ENCODE peak calls at places on chromosomes 13 and 19, in four cellular contexts. K, U, V and D are unnamed samples.

GRCh38 chr13:38763446-38764381 is 76.8 kb downstream of the FREM2 start:
- DNase-seq in V (no peak), U (peak), K (peak), D (peak)

GRCh38 chr13:57624565-57625435 is 6.7 kb upstream of the PCDH17 start:
- DNase-seq in V (no peak), U (peak), K (peak), D (peak)

GRCh38 chr13:26202365-26202972 is 19.6 kb downstream of the RNF6 start:
- DNase-seq in V (no peak), U (peak), K (peak), D (no peak)

GRCh38 chr13:35866801-35867200 is 264.4 kb downstream of the DCLK1 start:
- DNase-seq in K (no peak), U (peak), V (no peak), D (no peak)

GRCh38 chr19:49913720-49914119 is 15.3 kb upstream of the ATF5 start:
- DNase-seq in U (no peak), K (no peak), V (no peak), D (no peak)

GRCh38 chr19:50535672-50536071 is 22.0 kb upstream of the ASPDH start:
- DNase-seq in K (no peak), V (no peak), U (no peak), D (no peak)

GRCh38 chr13:40315416-40316064 is 350.9 kb downstream of the FOXO1 start:
- DNase-seq in U (peak), V (peak), K (peak), D (peak)

GRCh38 chr19:1860133-1860775 is 3.1 kb downstream of the KLF16 start:
- DNase-seq in V (peak), K (peak), U (peak), D (peak)

GRCh38 chr13:23378009-23378632 is 55.4 kb downstream of the SACS start:
- DNase-seq in K (peak), U (peak), V (no peak), D (peak)

GRCh38 chr19:32595491-32595890 is 14.5 kb downstream of the PDCD5 start:
- DNase-seq in V (no peak), U (no peak), K (no peak), D (no peak)

GRCh38 chr19:18126097-18126496 is 26.9 kb upstream of the PIK3R2 start:
- DNase-seq in U (no peak), V (no peak), K (no peak), D (no peak)

GRCh38 chr19:32808236-32808635 is 61.3 kb downstream of the SLC7A9 start:
- DNase-seq in U (no peak), V (no peak), K (no peak), D (no peak)

GRCh38 chr13:104810242-104810641 is 1725.2 kb downstream of the EFNB2 start:
- DNase-seq in U (no peak), K (no peak), V (no peak), D (peak)

GRCh38 chr19:14814982-14815381 is 20.0 kb downstream of the OR7A5 start:
- DNase-seq in V (no peak), K (no peak), U (no peak), D (no peak)

GRCh38 chr19:4338441-4339350 is at the start of gene STAP2:
- DNase-seq in U (no peak), K (no peak), V (no peak), D (peak)

GRCh38 chr19:38303517-38304351 is at the start of gene C19orf33:
- DNase-seq in V (no peak), K (peak), U (no peak), D (no peak)
- H3K4me3 ChIP-seq in V (no peak), K (no peak), U (no peak), D (no peak)

GRCh38 chr13:21079761-21080730 is 18.7 kb upstream of the LATS2 start:
- DNase-seq in U (peak), K (peak), V (no peak), D (no peak)
- H3K4me3 ChIP-seq in U (peak), K (peak), V (no peak), D (no peak)

DNA sequence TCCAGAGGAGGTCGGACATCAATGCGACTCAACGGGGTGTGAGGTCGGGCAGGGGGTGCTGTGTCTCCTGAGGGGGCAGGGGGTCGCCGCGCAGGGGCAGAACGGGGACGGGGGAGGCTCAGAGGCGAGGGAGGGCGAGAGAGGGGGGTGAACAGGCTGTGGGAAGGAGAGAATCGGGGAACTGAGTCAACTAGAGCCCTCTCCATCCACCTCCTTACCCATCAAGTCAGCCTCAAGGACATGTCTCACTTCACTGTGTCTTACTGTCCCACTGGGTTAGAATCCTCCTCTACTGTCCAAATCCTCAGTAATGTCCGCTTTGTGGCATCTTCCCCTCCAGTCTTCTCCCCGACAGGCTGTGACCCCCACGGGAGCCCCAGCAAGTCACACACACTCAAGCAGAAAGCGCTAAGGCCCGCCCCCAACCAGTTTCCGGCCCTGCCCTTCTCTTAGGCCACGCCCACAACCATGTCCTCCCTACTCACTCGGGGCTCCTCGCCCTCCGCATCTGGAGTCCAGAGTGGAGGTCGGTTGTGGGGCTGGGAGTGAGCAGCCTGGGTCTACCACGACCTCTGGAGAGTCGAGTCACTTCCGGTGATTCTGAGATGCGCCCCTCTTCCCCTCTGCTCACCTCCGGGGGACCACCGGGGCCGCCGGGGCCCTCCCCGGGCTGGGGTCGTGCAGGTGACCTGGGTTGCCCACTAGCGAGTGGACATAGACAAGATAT is 9.3 kb downstream of the PLEKHA4 start:
- DNase-seq in U (no peak), K (no peak), V (peak), D (peak)
- H3K4me3 ChIP-seq in U (no peak), K (no peak), V (peak), D (peak)

GRCh38 chr19:23415034-23415433 is 19.8 kb upstream of the ZNF91 start:
- DNase-seq in V (no peak), U (no peak), K (no peak), D (no peak)
- H3K4me3 ChIP-seq in V (peak), U (peak), K (peak), D (no peak)

GRCh38 chr19:41325947-41326706 is 16.2 kb downstream of the CCDC97 start:
- DNase-seq in U (peak), K (peak), V (no peak), D (peak)

GRCh38 chr19:41324231-41324702 is 14.3 kb downstream of the CCDC97 start:
- DNase-seq in U (no peak), V (no peak), K (no peak), D (no peak)

GRCh38 chr19:41324921-41325639 is 15.1 kb downstream of the CCDC97 start:
- DNase-seq in V (no peak), K (peak), U (peak), D (no peak)

GRCh38 chr19:41327076-41327475 is 17.1 kb downstream of the CCDC97 start:
- DNase-seq in V (no peak), K (no peak), U (no peak), D (peak)

DNA sequence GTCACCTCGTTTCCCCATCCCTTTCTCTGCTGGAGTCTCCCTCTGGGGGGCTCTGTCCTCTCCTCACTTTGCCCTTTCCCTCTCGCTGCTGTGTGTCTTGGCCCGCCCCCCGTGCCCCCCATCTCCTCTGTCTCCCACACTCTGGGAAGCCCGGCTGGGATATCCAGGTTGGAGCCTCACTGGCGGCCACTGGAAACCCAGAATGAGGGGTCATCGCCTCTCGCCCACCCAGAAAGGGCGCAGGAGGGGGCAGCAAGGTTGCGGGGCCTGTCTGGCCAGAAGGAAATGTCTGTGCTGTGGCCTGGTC is 15.6 kb downstream of the CCDC97 start:
- DNase-seq in K (no peak), U (no peak), V (no peak), D (no peak)
- H3K4me3 ChIP-seq in K (peak), U (peak), V (no peak), D (no peak)

GRCh38 chr19:19366691-19367396 is 38.6 kb upstream of the GATAD2A start:
- DNase-seq in U (peak), K (peak), V (peak), D (peak)
- H3K4me3 ChIP-seq in U (no peak), K (no peak), V (peak), D (no peak)

GRCh38 chr19:34654796-34655195 is 22.2 kb downstream of the SCGB2B2 start:
- DNase-seq in U (no peak), K (no peak), V (no peak), D (no peak)

GRCh38 chr19:34655651-34656050 is 21.3 kb downstream of the SCGB2B2 start:
- DNase-seq in V (no peak), K (no peak), U (no peak), D (no peak)

GRCh38 chr19:34649886-34650543 is 26.9 kb downstream of the SCGB2B2 start:
- DNase-seq in U (no peak), V (no peak), K (no peak), D (no peak)

DNA sequence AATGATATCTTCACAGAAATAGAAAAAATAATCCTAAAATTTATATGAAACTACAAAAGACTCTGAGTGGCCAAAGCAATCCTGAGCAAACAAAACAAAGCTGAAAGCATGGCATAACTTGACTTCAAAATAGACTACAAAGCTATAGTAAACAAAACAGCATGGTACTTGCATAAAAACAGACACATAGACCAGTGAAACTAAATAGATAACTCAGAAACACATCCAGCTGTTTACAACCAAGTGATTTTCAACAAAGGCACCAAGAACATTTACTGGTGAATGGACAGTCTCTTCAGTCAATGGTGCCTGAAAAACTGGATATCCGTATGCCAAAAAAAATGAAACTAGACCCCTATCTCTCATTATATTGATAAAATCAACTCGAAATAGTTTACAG is 25.2 kb downstream of the SCGB2B2 start:
- DNase-seq in K (no peak), U (no peak), V (no peak), D (no peak)
- H3K4me3 ChIP-seq in K (no peak), U (no peak), V (no peak), D (no peak)

GRCh38 chr19:34577056-34577455 is 95.5 kb downstream of the WTIP start:
- DNase-seq in K (no peak), U (no peak), V (no peak), D (no peak)

GRCh38 chr19:34578173-34578572 is 96.6 kb downstream of the WTIP start:
- DNase-seq in U (no peak), K (no peak), V (no peak), D (no peak)

GRCh38 chr19:34576292-34576691 is 94.7 kb downstream of the WTIP start:
- DNase-seq in K (no peak), U (no peak), V (no peak), D (no peak)

GRCh38 chr19:34578751-34579150 is 97.2 kb downstream of the WTIP start:
- DNase-seq in K (no peak), U (no peak), V (no peak), D (no peak)

DNA sequence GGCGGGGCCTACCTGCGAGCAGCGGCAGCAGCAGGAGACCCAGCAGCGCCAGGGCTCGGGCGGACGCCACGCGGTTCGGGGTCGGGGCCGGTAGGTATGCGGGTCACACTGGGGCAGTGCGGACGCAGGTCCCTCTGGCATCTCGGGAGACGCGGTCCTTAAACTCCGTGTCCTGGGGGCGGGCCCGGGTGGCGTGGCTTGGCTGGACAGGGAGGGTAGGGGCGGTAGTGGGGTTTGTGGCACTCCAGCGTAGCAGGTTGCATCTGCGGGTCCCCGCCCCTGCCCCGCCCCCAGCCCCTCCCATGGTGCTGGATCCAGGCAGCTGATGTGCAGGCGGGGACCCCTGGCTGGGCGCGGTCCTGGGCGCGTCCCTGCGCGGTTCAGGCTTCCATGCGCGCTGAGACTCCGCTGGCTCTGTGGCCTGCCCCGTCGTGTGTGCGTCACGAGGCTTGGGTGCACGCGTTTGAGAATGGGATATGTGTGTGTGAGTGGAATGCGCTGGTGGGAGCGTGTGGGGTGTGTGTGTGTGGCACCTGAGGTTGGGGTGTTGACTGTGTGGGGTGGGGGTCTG is 96.1 kb downstream of the WTIP start:
- DNase-seq in V (no peak), K (no peak), U (no peak), D (no peak)
- H3K4me3 ChIP-seq in V (no peak), K (no peak), U (no peak), D (no peak)

GRCh38 chr13:48448285-48448962 is 35.5 kb upstream of the LPAR6 start:
- DNase-seq in V (no peak), U (no peak), K (no peak), D (no peak)
- H3K4me3 ChIP-seq in V (peak), U (no peak), K (no peak), D (no peak)

DNA sequence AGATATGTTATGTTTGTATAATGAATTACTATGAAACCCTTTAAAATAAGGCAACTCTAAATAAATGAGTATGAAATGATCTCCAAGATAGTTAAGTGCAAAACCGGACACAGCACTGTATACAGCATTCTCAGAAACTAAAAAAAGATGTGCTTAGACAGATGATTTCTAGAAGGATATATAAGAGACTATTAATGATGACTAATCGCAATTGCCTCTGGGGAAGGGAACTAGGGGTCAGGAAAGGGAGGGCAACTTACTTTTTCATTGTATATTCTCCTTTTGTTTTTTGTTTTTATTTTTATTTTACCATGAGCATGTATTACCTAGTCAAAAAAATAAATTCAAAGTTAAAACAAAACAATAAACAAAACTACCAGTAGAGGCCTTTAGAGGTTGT is 12.8 kb downstream of the PEG3 start:
- DNase-seq in K (no peak), U (no peak), V (no peak), D (no peak)
- H3K4me3 ChIP-seq in K (no peak), U (no peak), V (no peak), D (no peak)